ENCODE peak calls at places on chromosomes 6 and 20, in five cellular contexts. N is A549, E is endothelial cell of umbilical vein, T is K562, W is HCT116. R is an unnamed sample.
A peak's percentile ranks its signal among the peaks of the same experiment; 100 is the strongest.

GRCh38 chr6:11179978-11180303 is 52.5 kb downstream of the NEDD9 start:
- DNase-seq in E (no peak), N (no peak), W (no peak), T (no peak), R (no peak)

GRCh38 chr20:47359533-47360206 is 3.2 kb upstream of the ZMYND8 start:
- DNase-seq in W (no peak), N (no peak), E (no peak), T (no peak), R (no peak)

GRCh38 chr20:19881990-19882389 is 123.9 kb downstream of the RIN2 start:
- DNase-seq in T (no peak), E (no peak), N (no peak), W (no peak), R (no peak)

GRCh38 chr6:162364488-162364887 is 363.1 kb downstream of the PRKN start:
- DNase-seq in N (no peak), T (peak; percentile 35), E (no peak), W (no peak), R (no peak)

GRCh38 chr20:50281831-50282591 is 91.4 kb downstream of the CEBPB start:
- DNase-seq in E (no peak), N (no peak), T (peak; percentile 76), W (no peak), R (no peak)

GRCh38 chr6:43021270-43022047 is at the start of gene RRP36:
- DNase-seq in E (peak; percentile 67), T (peak; percentile 91), W (no peak), N (peak; percentile 79), R (peak; percentile 87)

GRCh38 chr6:22271044-22271443 is 25.8 kb downstream of the PRL start:
- DNase-seq in E (no peak), T (no peak), W (no peak), N (no peak), R (no peak)

GRCh38 chr6:52517502-52518278 is 59.2 kb downstream of the TRAM2 start:
- DNase-seq in E (peak; percentile 94), N (peak; percentile 91), W (peak; percentile 80), T (peak; percentile 91), R (peak; percentile 87)

GRCh38 chr6:116371384-116372209 is 850 bp downstream of the DSE start:
- DNase-seq in E (peak; percentile 83), T (no peak), N (peak; percentile 73), W (peak; percentile 42), R (peak; percentile 69)
- TF ChIP-seq POLR2A in E (no peak), T (no peak), N (no peak), W (no peak), R (no peak)

GRCh38 chr20:46030290-46031013 is 1.4 kb downstream of the SLC12A5 start:
- DNase-seq in W (no peak), T (no peak), E (no peak), N (no peak), R (no peak)
- TF ChIP-seq MAX in W (no peak), T (no peak), E (no peak), N (no peak), R (no peak)

DNA sequence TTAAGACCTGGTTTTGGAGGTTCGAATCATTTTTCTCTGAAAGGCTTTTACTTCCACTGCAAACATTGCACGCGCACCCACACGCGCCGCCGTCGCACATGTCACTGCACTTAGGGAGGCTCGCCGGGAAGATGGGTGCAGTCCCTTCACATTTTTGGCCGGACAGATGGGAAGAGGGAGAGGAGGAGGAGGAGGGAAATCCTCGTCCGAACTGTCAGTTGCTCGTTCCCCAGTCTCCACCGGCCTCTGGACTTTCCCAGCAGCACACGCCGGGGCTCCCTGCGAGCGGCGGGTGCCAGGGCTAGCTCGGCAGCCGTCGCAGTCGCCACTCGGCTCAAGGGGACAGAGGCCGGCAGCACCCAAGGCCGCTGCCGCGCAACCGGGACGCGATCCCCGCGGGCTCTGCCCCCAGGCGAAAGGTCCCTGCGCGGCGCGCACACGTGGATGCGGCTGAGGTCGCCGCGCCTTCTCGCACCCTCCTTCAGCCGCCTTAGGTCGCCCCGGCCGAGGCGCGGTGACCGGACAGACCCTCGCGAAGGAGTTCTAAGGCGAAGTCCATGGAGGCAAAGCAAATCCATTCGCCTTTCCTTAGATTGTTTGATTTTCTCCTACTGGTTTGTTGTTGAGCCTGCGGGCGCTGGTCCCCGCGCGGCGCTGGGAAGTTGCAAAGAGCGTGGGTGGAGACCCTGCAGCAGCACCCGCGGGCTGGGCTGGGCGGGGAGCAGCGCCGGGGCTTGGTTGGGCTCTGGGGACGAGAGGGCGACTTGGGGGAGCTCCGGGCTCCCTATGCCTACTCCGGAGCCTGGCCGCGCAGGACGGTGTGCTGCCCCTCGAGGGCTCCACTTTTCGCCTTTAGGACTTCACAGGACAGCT is 1.2 kb downstream of the MYB start:
- DNase-seq in N (no peak), W (no peak), E (peak; percentile 9), T (peak; percentile 28), R (peak; percentile 76)
- TF ChIP-seq POLR2A in N (no peak), W (no peak), E (no peak), T (peak; percentile 11), R (no peak)

GRCh38 chr6:111984516-111985201 is 69.2 kb upstream of the CCN6 start:
- DNase-seq in N (no peak), W (no peak), T (no peak), E (no peak), R (no peak)

GRCh38 chr6:111983197-111983596 is 70.7 kb upstream of the CCN6 start:
- DNase-seq in T (no peak), W (no peak), N (no peak), E (no peak), R (peak; percentile 18)

GRCh38 chr6:111982681-111983080 is 71.2 kb upstream of the CCN6 start:
- DNase-seq in N (no peak), E (no peak), W (no peak), T (no peak), R (no peak)

GRCh38 chr6:111985202-111985731 is 68.6 kb upstream of the CCN6 start:
- DNase-seq in W (peak; percentile 95), E (peak; percentile 58), N (no peak), T (no peak), R (no peak)

GRCh38 chr6:111984081-111984480 is 69.8 kb upstream of the CCN6 start:
- DNase-seq in W (no peak), N (no peak), E (no peak), T (no peak), R (no peak)
- TF ChIP-seq MAX in W (no peak), N (no peak), E (no peak), T (no peak), R (no peak)

GRCh38 chr20:56358070-56358469 is 704 bp upstream of the FAM210B start:
- DNase-seq in T (no peak), E (no peak), N (no peak), W (no peak), R (no peak)

GRCh38 chr20:56360133-56360898 is 1.5 kb downstream of the FAM210B start:
- DNase-seq in W (no peak), E (no peak), N (no peak), T (no peak), R (no peak)

GRCh38 chr20:56359212-56360132 is 698 bp downstream of the FAM210B start:
- DNase-seq in W (no peak), E (peak; percentile 76), N (peak; percentile 30), T (no peak), R (peak; percentile 36)

GRCh38 chr20:56360899-56361199 is 2.1 kb downstream of the FAM210B start:
- DNase-seq in W (no peak), T (no peak), E (no peak), N (no peak), R (no peak)

DNA sequence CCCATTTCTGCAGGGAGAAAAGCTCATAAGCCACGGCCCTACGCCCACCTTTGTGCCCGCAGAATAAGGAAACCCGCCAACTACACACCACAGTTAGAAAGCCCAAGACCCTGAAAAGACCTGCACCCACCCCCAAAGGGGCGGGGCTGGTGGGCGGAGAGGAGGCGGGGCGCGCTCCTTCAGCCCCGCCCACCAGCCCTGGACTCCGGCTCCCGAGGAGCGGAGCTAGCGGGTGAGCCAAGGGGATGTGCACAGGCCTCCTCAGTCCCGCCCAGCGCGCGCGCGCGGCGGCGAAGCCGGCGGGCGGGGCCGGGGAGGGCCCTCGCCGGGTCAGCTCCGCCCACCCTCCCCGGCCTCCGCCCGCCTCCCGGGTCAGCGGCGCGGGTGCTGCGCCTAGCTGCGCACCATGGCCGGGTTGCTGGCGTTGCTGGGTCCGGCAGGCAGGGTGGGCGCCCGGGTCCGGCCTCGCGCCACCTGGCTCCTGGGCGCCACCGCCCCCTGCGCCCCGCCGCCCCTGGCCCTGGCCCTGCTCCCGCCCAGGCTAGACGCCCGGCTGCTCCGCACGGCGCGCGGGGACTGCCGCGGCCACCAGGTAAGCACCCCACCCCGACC is at the start of gene FAM210B:
- DNase-seq in T (peak; percentile 95), E (peak; percentile 81), N (peak; percentile 83), W (peak; percentile 73), R (peak; percentile 90)
- TF ChIP-seq POLR2A in T (no peak), E (no peak), N (peak; percentile 65), W (no peak), R (peak; percentile 48)

GRCh38 chr6:17115251-17116089 is 13.6 kb downstream of the STMND1 start:
- DNase-seq in E (peak; percentile 36), W (peak; percentile 34), T (no peak), N (peak; percentile 13), R (no peak)
- TF ChIP-seq MAX in E (no peak), W (no peak), T (no peak), N (no peak), R (no peak)